ENCODE peak calls at places on chromosomes 11 and 22, in eight cellular contexts. M is small intestine, Y is tibial artery, G is heart right ventricle, L is mesendoderm, N is lung, E is lower lobe of right lung, F is uterus. Z is an unnamed sample.

GRCh38 chr11:102384419-102385052 is 37.5 kb downstream of the BIRC2 start:
- DNase-seq in N (no peak), G (peak; percentile 48), Y (no peak), E (no peak), M (no peak), F (no peak), L (no peak), Z (no peak)

GRCh38 chr11:57626895-57627294 is 22.8 kb downstream of the YPEL4 start:
- DNase-seq in N (no peak), G (no peak), E (no peak), Y (no peak), F (no peak), M (no peak), L (no peak), Z (peak; percentile 62)

GRCh38 chr11:69088676-69089146 is 40.0 kb downstream of the TPCN2 start:
- DNase-seq in G (peak; percentile 79), N (peak; percentile 79), E (no peak), M (peak; percentile 78), F (peak; percentile 86), L (peak; percentile 92), Y (peak; percentile 66), Z (peak; percentile 84)

GRCh38 chr11:123700774-123701173 is 40.7 kb downstream of the ZNF202 start:
- DNase-seq in M (peak; percentile 64), G (no peak), Y (no peak), E (no peak), L (no peak), F (no peak), N (no peak), Z (no peak)

GRCh38 chr11:8250981-8251620 is 12.6 kb downstream of the LMO1 start:
- DNase-seq in M (no peak), N (no peak), E (peak; percentile 15), L (no peak), F (no peak), Y (peak; percentile 7), G (no peak), Z (no peak)

GRCh38 chr22:28548411-28548810 is 131.2 kb downstream of the TTC28 start:
- DNase-seq in G (no peak), M (no peak), E (no peak), L (no peak), F (no peak), N (no peak), Y (no peak), Z (no peak)

GRCh38 chr11:20617346-20617745 is 17.9 kb downstream of the SLC6A5 start:
- DNase-seq in M (no peak), Y (no peak), E (no peak), L (no peak), N (no peak), G (no peak), F (no peak), Z (no peak)

GRCh38 chr11:71325418-71326327 is 73.3 kb upstream of the SHANK2 start:
- DNase-seq in M (no peak), L (no peak), Y (no peak), F (no peak), E (no peak), G (no peak), N (no peak), Z (no peak)

GRCh38 chr22:45638834-45639746 is 32.5 kb upstream of the ATXN10 start:
- DNase-seq in E (peak; percentile 75), M (peak; percentile 68), N (peak; percentile 57), G (no peak), F (peak; percentile 56), L (no peak), Y (peak; percentile 73), Z (no peak)

GRCh38 chr11:127205688-127206217 is 205.2 kb upstream of the KIRREL3 start:
- DNase-seq in G (no peak), M (no peak), F (no peak), E (no peak), N (no peak), L (no peak), Y (no peak), Z (no peak)

GRCh38 chr11:69368119-69368880 is 74.3 kb downstream of the MYEOV start:
- DNase-seq in L (no peak), M (no peak), E (no peak), F (no peak), N (peak; percentile 28), Y (no peak), G (peak; percentile 1), Z (no peak)

GRCh38 chr11:105942951-105943350 is 79.1 kb downstream of the MSANTD4 start:
- DNase-seq in E (no peak), L (no peak), F (no peak), G (no peak), Y (no peak), N (no peak), M (no peak), Z (no peak)

GRCh38 chr22:20533095-20533878 is 25.9 kb downstream of the MED15 start:
- DNase-seq in E (no peak), G (no peak), N (no peak), L (no peak), Y (no peak), M (no peak), F (no peak), Z (no peak)

GRCh38 chr22:20530368-20531153 is 23.2 kb downstream of the MED15 start:
- DNase-seq in F (no peak), M (peak; percentile 62), E (peak; percentile 52), L (peak; percentile 74), Y (no peak), G (no peak), N (no peak), Z (no peak)

GRCh38 chr22:20532256-20532993 is 25.0 kb downstream of the MED15 start:
- DNase-seq in L (no peak), Y (no peak), M (no peak), F (no peak), G (no peak), E (peak; percentile 17), N (no peak), Z (no peak)

GRCh38 chr22:20531404-20532181 is 24.2 kb downstream of the MED15 start:
- DNase-seq in L (peak; percentile 90), E (peak; percentile 80), F (peak; percentile 58), M (peak; percentile 85), G (peak; percentile 53), N (peak; percentile 78), Y (peak; percentile 54), Z (peak; percentile 77)

GRCh38 chr22:20531154-20531403 is 23.7 kb downstream of the MED15 start:
- DNase-seq in G (no peak), F (no peak), Y (no peak), L (no peak), M (no peak), E (no peak), N (no peak), Z (no peak)
- H3K27ac ChIP-seq in G (peak overlapping the region; percentile 11), F (peak overlapping the region; percentile 84), Y (peak overlapping the region; percentile 80), L (no peak overlapping the region), M (peak overlapping the region; percentile 64), E (peak overlapping the region; percentile 79), N (peak overlapping the region; percentile 89), Z (peak overlapping the region; percentile 90)

GRCh38 chr11:128580612-128581011 is 6.7 kb downstream of the ETS1 start:
- DNase-seq in M (no peak), Y (no peak), G (no peak), E (no peak), F (no peak), L (no peak), N (no peak), Z (no peak)
- H3K4me1 ChIP-seq in M (no peaks in the 10 kb centered on the region), Y (peaks cover 9% of the 10 kb centered on the region), G (peaks cover 3% of the 10 kb centered on the region), E (peaks cover 18% of the 10 kb centered on the region), F (peaks cover 11% of the 10 kb centered on the region), L (peaks cover 16% of the 10 kb centered on the region), N (peaks cover 8% of the 10 kb centered on the region), Z (peaks cover 12% of the 10 kb centered on the region)

GRCh38 chr11:128334311-128335044 is 252.9 kb downstream of the ETS1 start:
- DNase-seq in N (peak; percentile 39), M (peak; percentile 20), L (no peak), Y (peak; percentile 24), E (peak; percentile 52), F (peak; percentile 63), G (peak; percentile 85), Z (no peak)

GRCh38 chr11:128339721-128340271 is 247.6 kb downstream of the ETS1 start:
- DNase-seq in M (no peak), F (no peak), E (no peak), G (no peak), Y (no peak), N (no peak), L (no peak), Z (no peak)

GRCh38 chr11:128336203-128336602 is 251.2 kb downstream of the ETS1 start:
- DNase-seq in L (peak; percentile 27), E (peak; percentile 50), G (peak; percentile 67), N (peak; percentile 53), Y (peak; percentile 66), F (peak; percentile 69), M (peak; percentile 24), Z (peak; percentile 78)

GRCh38 chr11:128338806-128339205 is 248.6 kb downstream of the ETS1 start:
- DNase-seq in G (no peak), N (no peak), F (no peak), M (no peak), E (no peak), L (no peak), Y (no peak), Z (no peak)

GRCh38 chr11:128335729-128336128 is 251.6 kb downstream of the ETS1 start:
- DNase-seq in N (no peak), L (no peak), Y (no peak), G (no peak), F (no peak), E (no peak), M (no peak), Z (no peak)
- H3K27ac ChIP-seq in N (peak overlapping the region; percentile 33), L (no peak overlapping the region), Y (no peak overlapping the region), G (no peak overlapping the region), F (peak overlapping the region; percentile 35), E (peak overlapping the region; percentile 70), M (no peak overlapping the region), Z (no peak overlapping the region)

GRCh38 chr11:95699631-95700470 is 89.7 kb downstream of the FAM76B start:
- DNase-seq in E (no peak), G (no peak), F (no peak), Y (no peak), M (no peak), N (no peak), L (no peak), Z (peak; percentile 62)

GRCh38 chr11:95697614-95698408 is 91.8 kb downstream of the FAM76B start:
- DNase-seq in F (no peak), L (no peak), G (peak; percentile 6), N (no peak), M (no peak), E (no peak), Y (no peak), Z (no peak)

GRCh38 chr11:95700471-95700817 is 89.1 kb downstream of the FAM76B start:
- DNase-seq in G (no peak), Y (no peak), M (no peak), L (no peak), E (no peak), N (no peak), F (no peak), Z (no peak)

GRCh38 chr11:95695181-95695580 is 94.4 kb downstream of the FAM76B start:
- DNase-seq in Y (no peak), E (no peak), N (no peak), L (no peak), G (no peak), F (no peak), M (no peak), Z (no peak)

DNA sequence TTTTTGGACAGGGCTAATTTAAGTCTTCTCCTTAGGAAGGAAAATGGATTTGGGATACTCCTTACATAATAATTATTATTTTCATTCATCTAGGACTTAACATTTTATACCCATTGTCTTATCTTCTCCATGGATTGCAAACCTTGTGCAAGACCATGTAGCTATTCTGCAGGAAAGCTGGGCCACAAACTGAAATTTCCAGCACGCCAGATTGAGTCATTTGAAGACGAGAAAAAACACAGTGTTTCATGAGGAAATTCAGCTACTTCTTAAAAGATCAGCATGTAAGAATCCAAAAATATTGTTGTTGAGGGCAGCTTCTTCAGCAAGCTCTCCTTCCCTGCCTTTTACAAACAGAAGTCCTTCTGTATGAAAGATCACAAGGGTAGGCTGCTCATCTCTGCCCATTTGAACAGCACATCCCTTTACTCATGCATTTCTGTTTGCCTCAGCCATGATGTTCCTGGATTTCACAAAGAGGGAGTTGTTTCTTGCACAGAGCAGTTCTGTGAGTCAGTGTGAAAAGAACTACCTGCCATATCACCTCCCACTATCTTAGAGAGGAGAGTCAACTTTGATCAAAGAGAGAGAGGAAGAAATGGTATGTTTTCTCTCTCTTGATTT is 90.5 kb downstream of the FAM76B start:
- DNase-seq in Y (peak; percentile 45), E (no peak), L (no peak), M (no peak), G (no peak), F (no peak), N (no peak), Z (peak; percentile 75)
- H3K4me1 ChIP-seq in Y (peaks cover 52% of the 10 kb centered on the region), E (peaks cover 23% of the 10 kb centered on the region), L (no peaks in the 10 kb centered on the region), M (no peaks in the 10 kb centered on the region), G (peaks cover 5% of the 10 kb centered on the region), F (peaks cover 10% of the 10 kb centered on the region), N (no peaks in the 10 kb centered on the region), Z (peaks cover 5% of the 10 kb centered on the region)

Z was measured in cardiac muscle cell.